ENCODE peak calls at places on chromosomes 1 and 21, in five cellular contexts. H is prostate gland, P is mucosa of descending colon, L is HFF-Myc, K is cardiac fibroblast. W is an unnamed sample.

GRCh38 chr1:242467556-242468145 is 56.8 kb downstream of the PLD5 start:
- DNase-seq in H (no peak), P (no peak), L (no peak), K (peak), W (no peak)

GRCh38 chr1:48627467-48627866 is 149.2 kb downstream of the BEND5 start:
- DNase-seq in H (no peak), P (no peak), L (no peak), K (no peak), W (no peak)

GRCh38 chr1:235357485-235358378 is 9.5 kb upstream of the TBCE start:
- DNase-seq in H (no peak), P (no peak), L (no peak), K (no peak), W (no peak)

GRCh38 chr21:45893166-45894106 is 88.1 kb upstream of the COL6A1 start:
- DNase-seq in H (no peak), P (peak), L (no peak), K (no peak), W (no peak)

GRCh38 chr1:224820341-224820740 is 109.1 kb upstream of the DNAH14 start:
- DNase-seq in H (no peak), P (no peak), L (no peak), K (no peak), W (no peak)

GRCh38 chr1:153352523-153352922 is 3.9 kb upstream of the PGLYRP4 start:
- DNase-seq in H (peak), P (peak), L (peak), K (peak), W (no peak)

GRCh38 chr1:204344665-204345064 is 15.1 kb downstream of the PLEKHA6 start:
- DNase-seq in H (no peak), P (no peak), L (no peak), K (no peak), W (no peak)

GRCh38 chr1:201365251-201365650 is 12.2 kb downstream of the TNNT2 start:
- DNase-seq in H (no peak), P (peak), L (no peak), K (no peak), W (no peak)

GRCh38 chr1:167196185-167196584 is 24.5 kb upstream of the POU2F1 start:
- DNase-seq in H (no peak), P (no peak), L (no peak), K (peak), W (no peak)

GRCh38 chr1:92619466-92620189 is 132.9 kb upstream of the GFI1 start:
- DNase-seq in H (no peak), P (no peak), L (no peak), K (no peak), W (no peak)

GRCh38 chr1:156115514-156116374 is 1.2 kb downstream of the LMNA start:
- DNase-seq in H (peak), P (peak), L (no peak), K (peak), W (no peak)

GRCh38 chr1:152444045-152444444 is 30.0 kb upstream of the CRNN start:
- DNase-seq in H (no peak), P (no peak), L (no peak), K (no peak), W (no peak)

GRCh38 chr1:6416906-6417305 is 2.8 kb downstream of the HES2 start:
- DNase-seq in H (no peak), P (no peak), L (no peak), K (no peak), W (no peak)

GRCh38 chr1:229221106-229222019 is 49.5 kb upstream of the RAB4A start:
- DNase-seq in H (peak), P (no peak), L (no peak), K (peak), W (no peak)

GRCh38 chr21:34205811-34206635 is 132.6 kb downstream of the MRPS6 start:
- DNase-seq in H (no peak), P (no peak), L (no peak), K (no peak), W (no peak)

GRCh38 chr1:20373286-20373685 is 82.6 kb downstream of the VWA5B1 start:
- DNase-seq in H (no peak), P (no peak), L (no peak), K (no peak), W (no peak)

GRCh38 chr21:34908424-34909055 is 140.6 kb downstream of the RUNX1 start:
- DNase-seq in H (no peak), P (no peak), L (no peak), K (peak), W (no peak)

GRCh38 chr1:200890818-200891773 is 3.6 kb upstream of the INAVA start:
- DNase-seq in H (peak), P (peak), L (no peak), K (peak), W (no peak)

GRCh38 chr1:27508139-27508665 is 18.2 kb upstream of the WASF2 start:
- DNase-seq in H (no peak), P (peak), L (no peak), K (no peak), W (no peak)
- TF ChIP-seq CTCF in H (no peak), P (no peak), L (peak), K (no peak), W (no peak)

GRCh38 chr1:3454811-3455618 is 550 bp downstream of the ARHGEF16 start:
- DNase-seq in H (no peak), P (peak), L (no peak), K (no peak), W (no peak)
- H3K4me3 ChIP-seq in H (peak), P (peak), L (peak), K (no peak), W (peak)

GRCh38 chr1:240306673-240307072 is 215.0 kb downstream of the FMN2 start:
- DNase-seq in H (no peak), P (no peak), L (no peak), K (no peak), W (no peak)
- TF ChIP-seq CTCF in H (no peak), P (no peak), L (no peak), K (no peak), W (no peak)

GRCh38 chr1:96234299-96234698 is 487.3 kb upstream of the PTBP2 start:
- DNase-seq in H (no peak), P (no peak), L (no peak), K (peak), W (no peak)
- H3K4me3 ChIP-seq in H (no peak), P (no peak), L (no peak), K (no peak), W (no peak)

W was measured in kidney epithelial cell.